ENCODE peak calls at places on chromosome 3, in nine cellular contexts. One of them, this sample, is unnamed.
A peak's percentile ranks its signal among the peaks of the same experiment; 100 is the strongest.

GRCh38 chr3:185325946-185326791 is 36.8 kb upstream of the MAP3K13 start:
- DNase-seq in MM.1S: no peak
- DNase-seq in PC-3: no peak
- DNase-seq in neural progenitor cell: no peak
- DNase-seq in OCI-LY7: no peak
- DNase-seq in SK-N-SH: no peak
- DNase-seq in HCT116: no peak
- DNase-seq in GM23338: no peak
- DNase-seq in GM23248: no peak
- DNase-seq in this sample: no peak

GRCh38 chr3:118628704-118629341 is 405.8 kb downstream of the IGSF11 start:
- DNase-seq in GM23338: peak; percentile 92
- DNase-seq in MM.1S: peak; percentile 67
- DNase-seq in OCI-LY7: peak; percentile 46
- DNase-seq in HCT116: peak; percentile 59
- DNase-seq in neural progenitor cell: peak; percentile 88
- DNase-seq in PC-3: peak; percentile 77
- DNase-seq in SK-N-SH: peak; percentile 66
- DNase-seq in GM23248: peak; percentile 72
- DNase-seq in this sample: peak; percentile 87

GRCh38 chr3:144127700-144128099 is 156.1 kb downstream of the DIPK2A start:
- DNase-seq in PC-3: no peak
- DNase-seq in GM23338: no peak
- DNase-seq in MM.1S: peak; percentile 22
- DNase-seq in OCI-LY7: no peak
- DNase-seq in SK-N-SH: no peak
- DNase-seq in HCT116: no peak
- DNase-seq in neural progenitor cell: no peak
- DNase-seq in GM23248: no peak
- DNase-seq in this sample: no peak

GRCh38 chr3:8519774-8520448 is 18.3 kb downstream of the LMCD1 start:
- DNase-seq in GM23338: no peak
- DNase-seq in PC-3: no peak
- DNase-seq in SK-N-SH: no peak
- DNase-seq in OCI-LY7: no peak
- DNase-seq in MM.1S: no peak
- DNase-seq in neural progenitor cell: no peak
- DNase-seq in GM23248: no peak
- DNase-seq in HCT116: no peak
- DNase-seq in this sample: no peak

GRCh38 chr3:14550651-14551611 is 10.8 kb upstream of the GRIP2 start:
- DNase-seq in neural progenitor cell: peak; percentile 31
- DNase-seq in GM23248: peak; percentile 69
- DNase-seq in HCT116: no peak
- DNase-seq in GM23338: no peak
- DNase-seq in SK-N-SH: peak; percentile 58
- DNase-seq in PC-3: no peak
- DNase-seq in OCI-LY7: no peak
- DNase-seq in MM.1S: no peak
- DNase-seq in this sample: no peak

GRCh38 chr3:32238027-32238815 is at the start of gene CMTM8:
- DNase-seq in MM.1S: peak; percentile 74
- DNase-seq in SK-N-SH: peak; percentile 90
- DNase-seq in OCI-LY7: peak; percentile 62
- DNase-seq in PC-3: peak; percentile 78
- DNase-seq in GM23338: peak; percentile 83
- DNase-seq in neural progenitor cell: peak; percentile 88
- DNase-seq in HCT116: no peak
- DNase-seq in GM23248: peak; percentile 28
- DNase-seq in this sample: peak; percentile 87

GRCh38 chr3:135125171-135125801 is 330.2 kb downstream of the EPHB1 start:
- DNase-seq in MM.1S: peak; percentile 39
- DNase-seq in neural progenitor cell: peak; percentile 82
- DNase-seq in PC-3: peak; percentile 36
- DNase-seq in GM23248: peak; percentile 70
- DNase-seq in HCT116: no peak
- DNase-seq in SK-N-SH: no peak
- DNase-seq in OCI-LY7: peak; percentile 3
- DNase-seq in GM23338: peak; percentile 77
- DNase-seq in this sample: peak; percentile 75

GRCh38 chr3:67329358-67329757 is 325.1 kb downstream of the SUCLG2 start:
- DNase-seq in GM23248: no peak
- DNase-seq in MM.1S: no peak
- DNase-seq in HCT116: no peak
- DNase-seq in neural progenitor cell: no peak
- DNase-seq in OCI-LY7: no peak
- DNase-seq in GM23338: no peak
- DNase-seq in PC-3: no peak
- DNase-seq in SK-N-SH: no peak
- DNase-seq in this sample: peak; percentile 7

GRCh38 chr3:191303596-191303995 is 25.6 kb upstream of the CCDC50 start:
- DNase-seq in GM23338: no peak
- DNase-seq in OCI-LY7: no peak
- DNase-seq in SK-N-SH: peak; percentile 25
- DNase-seq in GM23248: no peak
- DNase-seq in neural progenitor cell: no peak
- DNase-seq in MM.1S: no peak
- DNase-seq in PC-3: no peak
- DNase-seq in HCT116: no peak
- DNase-seq in this sample: no peak

GRCh38 chr3:32781211-32781968 is 36.4 kb upstream of the TRIM71 start:
- DNase-seq in PC-3: peak; percentile 91
- DNase-seq in SK-N-SH: peak; percentile 95
- DNase-seq in HCT116: peak; percentile 83
- DNase-seq in GM23338: peak; percentile 97
- DNase-seq in GM23248: peak; percentile 89
- DNase-seq in OCI-LY7: peak; percentile 80
- DNase-seq in MM.1S: peak; percentile 80
- DNase-seq in neural progenitor cell: peak; percentile 95
- DNase-seq in this sample: peak; percentile 94

GRCh38 chr3:112327371-112327951 is 5.5 kb upstream of the CD200 start:
- DNase-seq in PC-3: peak; percentile 69
- DNase-seq in GM23338: peak; percentile 77
- DNase-seq in HCT116: peak; percentile 55
- DNase-seq in MM.1S: peak; percentile 87
- DNase-seq in SK-N-SH: peak; percentile 66
- DNase-seq in OCI-LY7: peak; percentile 83
- DNase-seq in neural progenitor cell: peak; percentile 37
- DNase-seq in GM23248: peak; percentile 75
- DNase-seq in this sample: peak; percentile 75

GRCh38 chr3:126646662-126647061 is 8.3 kb downstream of the TXNRD3 start:
- DNase-seq in OCI-LY7: no peak
- DNase-seq in PC-3: no peak
- DNase-seq in SK-N-SH: no peak
- DNase-seq in neural progenitor cell: no peak
- DNase-seq in GM23248: no peak
- DNase-seq in GM23338: no peak
- DNase-seq in MM.1S: no peak
- DNase-seq in HCT116: no peak
- DNase-seq in this sample: no peak

GRCh38 chr3:195181107-195181498 is 89.9 kb downstream of the XXYLT1 start:
- DNase-seq in GM23338: no peak
- DNase-seq in PC-3: no peak
- DNase-seq in MM.1S: no peak
- DNase-seq in OCI-LY7: no peak
- DNase-seq in neural progenitor cell: no peak
- DNase-seq in GM23248: no peak
- DNase-seq in HCT116: no peak
- DNase-seq in SK-N-SH: no peak
- DNase-seq in this sample: no peak
- H3K79me2 ChIP-seq in GM23338: peaks cover 34% of the 10 kb centered on the region
- H3K79me2 ChIP-seq in PC-3: no peaks in the 10 kb centered on the region
- H3K79me2 ChIP-seq in MM.1S: no peaks in the 10 kb centered on the region
- H3K79me2 ChIP-seq in OCI-LY7: no peaks in the 10 kb centered on the region
- H3K79me2 ChIP-seq in neural progenitor cell: peaks cover 17% of the 10 kb centered on the region
- H3K79me2 ChIP-seq in GM23248: peaks cover 28% of the 10 kb centered on the region
- H3K79me2 ChIP-seq in HCT116: no peaks in the 10 kb centered on the region
- H3K79me2 ChIP-seq in SK-N-SH: peaks cover 1% of the 10 kb centered on the region
- H3K79me2 ChIP-seq in this sample: no peaks in the 10 kb centered on the region

DNA sequence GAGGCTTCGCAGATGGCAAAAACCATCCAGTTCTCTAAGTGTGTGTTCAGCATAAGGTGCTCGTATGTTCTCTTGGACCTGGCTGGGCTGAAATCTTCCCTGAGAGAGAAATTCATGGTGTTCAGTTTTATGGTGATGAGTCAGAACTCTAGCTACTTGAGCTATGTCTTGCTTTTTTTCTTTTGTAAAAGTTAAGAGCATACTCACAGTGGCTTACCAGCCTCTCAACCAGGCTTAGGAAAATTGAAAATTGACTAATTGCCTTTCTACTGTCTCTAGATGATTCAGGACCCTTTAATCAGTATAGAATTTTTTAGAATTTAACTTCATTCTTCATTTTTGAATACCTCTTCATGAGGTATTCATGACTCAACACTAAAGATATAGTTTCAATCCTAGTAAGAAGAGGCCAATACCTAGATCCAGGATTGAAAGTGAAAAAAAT is 617.5 kb downstream of the TBL1XR1 start:
- DNase-seq in OCI-LY7: no peak
- DNase-seq in SK-N-SH: no peak
- DNase-seq in MM.1S: no peak
- DNase-seq in PC-3: peak; percentile 56
- DNase-seq in GM23338: no peak
- DNase-seq in HCT116: no peak
- DNase-seq in GM23248: peak; percentile 70
- DNase-seq in neural progenitor cell: no peak
- DNase-seq in this sample: peak; percentile 12
- TF ChIP-seq EZH2phosphoT487 in OCI-LY7: no peak
- TF ChIP-seq EZH2phosphoT487 in SK-N-SH: no peak
- TF ChIP-seq EZH2phosphoT487 in MM.1S: no peak
- TF ChIP-seq EZH2phosphoT487 in PC-3: no peak
- TF ChIP-seq EZH2phosphoT487 in GM23338: no peak
- TF ChIP-seq EZH2phosphoT487 in HCT116: no peak
- TF ChIP-seq EZH2phosphoT487 in GM23248: no peak
- TF ChIP-seq EZH2phosphoT487 in neural progenitor cell: no peak
- TF ChIP-seq EZH2phosphoT487 in this sample: no peak

DNA sequence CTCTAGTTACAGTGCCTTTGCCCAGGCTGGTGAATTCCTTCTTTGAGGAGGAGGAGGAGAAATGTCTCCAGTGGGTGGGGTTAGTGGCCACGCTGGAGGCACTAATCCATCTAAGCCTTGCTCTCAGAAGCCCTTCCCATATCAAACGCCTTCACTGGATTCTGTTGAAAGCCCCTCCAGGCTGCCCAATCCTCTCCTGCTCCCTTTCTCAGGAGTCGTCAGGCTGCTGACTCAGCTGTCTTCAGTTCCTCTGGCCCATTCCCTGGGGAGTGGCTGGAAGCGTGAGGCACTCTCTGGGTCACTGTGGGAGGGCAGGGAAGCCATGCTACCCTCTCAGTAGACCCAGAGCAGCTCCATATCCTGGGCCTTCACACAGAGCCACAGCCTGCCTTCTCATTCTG is 2.7 kb downstream of the AP2M1 start:
- DNase-seq in PC-3: no peak
- DNase-seq in SK-N-SH: no peak
- DNase-seq in GM23338: no peak
- DNase-seq in HCT116: no peak
- DNase-seq in GM23248: peak; percentile 85
- DNase-seq in MM.1S: no peak
- DNase-seq in neural progenitor cell: peak; percentile 79
- DNase-seq in OCI-LY7: no peak
- DNase-seq in this sample: peak; percentile 43
- H3K4me3 ChIP-seq in PC-3: peak overlapping the region; percentile 89
- H3K4me3 ChIP-seq in SK-N-SH: peak overlapping the region; percentile 96
- H3K4me3 ChIP-seq in GM23338: peak overlapping the region; percentile 92
- H3K4me3 ChIP-seq in HCT116: peak overlapping the region; percentile 96
- H3K4me3 ChIP-seq in GM23248: peak overlapping the region; percentile 96
- H3K4me3 ChIP-seq in MM.1S: no peak overlapping the region
- H3K4me3 ChIP-seq in neural progenitor cell: peak overlapping the region; percentile 97
- H3K4me3 ChIP-seq in OCI-LY7: no peak overlapping the region
- H3K4me3 ChIP-seq in this sample: no peak overlapping the region

DNA sequence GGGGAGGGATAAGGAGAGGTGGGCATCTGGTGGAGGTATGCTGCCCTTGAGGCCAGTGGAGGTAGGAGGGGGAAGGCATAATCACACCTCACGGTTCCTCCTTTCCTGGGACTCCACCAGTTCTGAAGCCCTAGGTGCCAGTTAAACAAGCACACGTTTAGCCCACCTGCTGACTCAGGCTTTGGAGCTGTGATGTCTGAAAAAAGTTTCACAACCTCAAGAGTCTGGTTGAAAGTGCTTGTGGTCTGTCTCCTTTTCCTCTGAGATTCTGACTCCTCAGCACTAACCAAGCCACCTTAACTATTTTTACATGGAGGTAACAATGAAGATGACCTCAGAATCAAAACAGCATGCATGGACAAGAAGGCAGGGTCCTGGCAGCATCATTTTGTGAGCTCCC is 23.0 kb downstream of the HPS3 start:
- DNase-seq in GM23338: no peak
- DNase-seq in MM.1S: peak; percentile 98
- DNase-seq in PC-3: no peak
- DNase-seq in GM23248: peak; percentile 59
- DNase-seq in neural progenitor cell: no peak
- DNase-seq in OCI-LY7: no peak
- DNase-seq in SK-N-SH: no peak
- DNase-seq in HCT116: no peak
- DNase-seq in this sample: no peak
- H3K79me2 ChIP-seq in GM23338: no peaks in the 10 kb centered on the region
- H3K79me2 ChIP-seq in MM.1S: no peaks in the 10 kb centered on the region
- H3K79me2 ChIP-seq in PC-3: no peaks in the 10 kb centered on the region
- H3K79me2 ChIP-seq in GM23248: no peaks in the 10 kb centered on the region
- H3K79me2 ChIP-seq in neural progenitor cell: no peaks in the 10 kb centered on the region
- H3K79me2 ChIP-seq in OCI-LY7: no peaks in the 10 kb centered on the region
- H3K79me2 ChIP-seq in SK-N-SH: no peaks in the 10 kb centered on the region
- H3K79me2 ChIP-seq in HCT116: no peaks in the 10 kb centered on the region
- H3K79me2 ChIP-seq in this sample: no peaks in the 10 kb centered on the region

GRCh38 chr3:142072851-142073250 is 76.5 kb downstream of the TFDP2 start:
- DNase-seq in PC-3: no peak
- DNase-seq in OCI-LY7: no peak
- DNase-seq in GM23338: no peak
- DNase-seq in HCT116: no peak
- DNase-seq in SK-N-SH: no peak
- DNase-seq in neural progenitor cell: no peak
- DNase-seq in GM23248: no peak
- DNase-seq in MM.1S: no peak
- DNase-seq in this sample: no peak
- TF ChIP-seq EZH2phosphoT487 in PC-3: no peak
- TF ChIP-seq EZH2phosphoT487 in OCI-LY7: no peak
- TF ChIP-seq EZH2phosphoT487 in GM23338: no peak
- TF ChIP-seq EZH2phosphoT487 in HCT116: no peak
- TF ChIP-seq EZH2phosphoT487 in SK-N-SH: no peak
- TF ChIP-seq EZH2phosphoT487 in neural progenitor cell: no peak
- TF ChIP-seq EZH2phosphoT487 in GM23248: no peak
- TF ChIP-seq EZH2phosphoT487 in MM.1S: no peak
- TF ChIP-seq EZH2phosphoT487 in this sample: no peak

GRCh38 chr3:43893721-43894120 is 203.0 kb downstream of the ABHD5 start:
- DNase-seq in SK-N-SH: no peak
- DNase-seq in HCT116: no peak
- DNase-seq in GM23338: no peak
- DNase-seq in OCI-LY7: no peak
- DNase-seq in PC-3: no peak
- DNase-seq in neural progenitor cell: no peak
- DNase-seq in GM23248: peak; percentile 70
- DNase-seq in MM.1S: no peak
- DNase-seq in this sample: no peak
- H3K4me3 ChIP-seq in SK-N-SH: no peak overlapping the region
- H3K4me3 ChIP-seq in HCT116: peak overlapping the region; percentile 42
- H3K4me3 ChIP-seq in GM23338: peak overlapping the region; percentile 62
- H3K4me3 ChIP-seq in OCI-LY7: peak overlapping the region; percentile 60
- H3K4me3 ChIP-seq in PC-3: no peak overlapping the region
- H3K4me3 ChIP-seq in neural progenitor cell: peak overlapping the region; percentile 43
- H3K4me3 ChIP-seq in GM23248: peak overlapping the region; percentile 76
- H3K4me3 ChIP-seq in MM.1S: peak overlapping the region; percentile 57
- H3K4me3 ChIP-seq in this sample: peak overlapping the region; percentile 17

This sample was measured in hepatocyte.